ENCODE peak calls at places on chromosomes 7 and 10, in four cellular contexts. One of them, this sample, is unnamed.

GRCh38 chr10:59585046-59585700 is 124.5 kb downstream of the SLC16A9 start:
- DNase-seq in stimulated activated CD8-positive, alpha-beta memory T cell treated with anti-CD3 and anti-CD28 coated beads, Interleukin-4, amount 100 ng/mL, for 4 hours: no peak
- DNase-seq in PC-3: peak
- DNase-seq in HFFc6: no peak
- DNase-seq in this sample: no peak

GRCh38 chr7:149385195-149385955 is 75.5 kb downstream of the ZNF777 start:
- DNase-seq in stimulated activated CD8-positive, alpha-beta memory T cell treated with anti-CD3 and anti-CD28 coated beads, Interleukin-4, amount 100 ng/mL, for 4 hours: no peak
- DNase-seq in PC-3: no peak
- DNase-seq in HFFc6: no peak
- DNase-seq in this sample: no peak

GRCh38 chr10:23390809-23391208 is 46.2 kb upstream of the C10orf67 start:
- DNase-seq in stimulated activated CD8-positive, alpha-beta memory T cell treated with anti-CD3 and anti-CD28 coated beads, Interleukin-4, amount 100 ng/mL, for 4 hours: no peak
- DNase-seq in PC-3: no peak
- DNase-seq in HFFc6: no peak
- DNase-seq in this sample: no peak

GRCh38 chr7:53218730-53219504 is 183.5 kb downstream of the POM121L12 start:
- DNase-seq in stimulated activated CD8-positive, alpha-beta memory T cell treated with anti-CD3 and anti-CD28 coated beads, Interleukin-4, amount 100 ng/mL, for 4 hours: no peak
- DNase-seq in PC-3: no peak
- DNase-seq in HFFc6: no peak
- DNase-seq in this sample: no peak

GRCh38 chr10:132199854-132200311 is 13.1 kb downstream of the DPYSL4 start:
- DNase-seq in stimulated activated CD8-positive, alpha-beta memory T cell treated with anti-CD3 and anti-CD28 coated beads, Interleukin-4, amount 100 ng/mL, for 4 hours: no peak
- DNase-seq in PC-3: no peak
- DNase-seq in HFFc6: no peak
- DNase-seq in this sample: no peak

GRCh38 chr10:78774999-78775711 is 293.6 kb upstream of the ZMIZ1 start:
- DNase-seq in stimulated activated CD8-positive, alpha-beta memory T cell treated with anti-CD3 and anti-CD28 coated beads, Interleukin-4, amount 100 ng/mL, for 4 hours: no peak
- DNase-seq in PC-3: no peak
- DNase-seq in HFFc6: no peak
- DNase-seq in this sample: peak

GRCh38 chr7:37663693-37664092 is 19.9 kb upstream of the GPR141 start:
- DNase-seq in stimulated activated CD8-positive, alpha-beta memory T cell treated with anti-CD3 and anti-CD28 coated beads, Interleukin-4, amount 100 ng/mL, for 4 hours: no peak
- DNase-seq in PC-3: no peak
- DNase-seq in HFFc6: no peak
- DNase-seq in this sample: no peak

GRCh38 chr10:122127943-122128342 is 139.0 kb downstream of the TACC2 start:
- DNase-seq in stimulated activated CD8-positive, alpha-beta memory T cell treated with anti-CD3 and anti-CD28 coated beads, Interleukin-4, amount 100 ng/mL, for 4 hours: no peak
- DNase-seq in PC-3: peak
- DNase-seq in HFFc6: no peak
- DNase-seq in this sample: no peak

GRCh38 chr10:73368238-73368637 is 9.6 kb upstream of the CFAP70 start:
- DNase-seq in stimulated activated CD8-positive, alpha-beta memory T cell treated with anti-CD3 and anti-CD28 coated beads, Interleukin-4, amount 100 ng/mL, for 4 hours: no peak
- DNase-seq in PC-3: no peak
- DNase-seq in HFFc6: no peak
- DNase-seq in this sample: no peak

GRCh38 chr10:18368681-18369080 is 228.5 kb downstream of the CACNB2 start:
- DNase-seq in stimulated activated CD8-positive, alpha-beta memory T cell treated with anti-CD3 and anti-CD28 coated beads, Interleukin-4, amount 100 ng/mL, for 4 hours: no peak
- DNase-seq in PC-3: no peak
- DNase-seq in HFFc6: no peak
- DNase-seq in this sample: no peak

GRCh38 chr7:19982841-19983835 is 209.7 kb upstream of the TMEM196 start:
- DNase-seq in stimulated activated CD8-positive, alpha-beta memory T cell treated with anti-CD3 and anti-CD28 coated beads, Interleukin-4, amount 100 ng/mL, for 4 hours: no peak
- DNase-seq in PC-3: peak
- DNase-seq in HFFc6: peak
- DNase-seq in this sample: no peak

GRCh38 chr10:1576467-1577259 is 160.7 kb downstream of the ADARB2 start:
- DNase-seq in stimulated activated CD8-positive, alpha-beta memory T cell treated with anti-CD3 and anti-CD28 coated beads, Interleukin-4, amount 100 ng/mL, for 4 hours: no peak
- DNase-seq in PC-3: no peak
- DNase-seq in HFFc6: no peak
- DNase-seq in this sample: no peak

GRCh38 chr7:134954197-134955082 is 31.9 kb upstream of the AGBL3 start:
- DNase-seq in stimulated activated CD8-positive, alpha-beta memory T cell treated with anti-CD3 and anti-CD28 coated beads, Interleukin-4, amount 100 ng/mL, for 4 hours: no peak
- DNase-seq in PC-3: peak
- DNase-seq in HFFc6: no peak
- DNase-seq in this sample: no peak

GRCh38 chr10:31129261-31129660 is 97.6 kb upstream of the ZNF438 start:
- DNase-seq in stimulated activated CD8-positive, alpha-beta memory T cell treated with anti-CD3 and anti-CD28 coated beads, Interleukin-4, amount 100 ng/mL, for 4 hours: no peak
- DNase-seq in PC-3: peak
- DNase-seq in HFFc6: peak
- DNase-seq in this sample: no peak

GRCh38 chr10:75466016-75466415 is 34.6 kb downstream of the LRMDA start:
- DNase-seq in stimulated activated CD8-positive, alpha-beta memory T cell treated with anti-CD3 and anti-CD28 coated beads, Interleukin-4, amount 100 ng/mL, for 4 hours: no peak
- DNase-seq in PC-3: no peak
- DNase-seq in HFFc6: no peak
- DNase-seq in this sample: no peak

GRCh38 chr7:583410-584121 is 63.9 kb upstream of the PDGFA start:
- DNase-seq in stimulated activated CD8-positive, alpha-beta memory T cell treated with anti-CD3 and anti-CD28 coated beads, Interleukin-4, amount 100 ng/mL, for 4 hours: no peak
- DNase-seq in PC-3: no peak
- DNase-seq in HFFc6: no peak
- DNase-seq in this sample: no peak

GRCh38 chr10:49634053-49634660 is 20.3 kb downstream of the CHAT start:
- DNase-seq in stimulated activated CD8-positive, alpha-beta memory T cell treated with anti-CD3 and anti-CD28 coated beads, Interleukin-4, amount 100 ng/mL, for 4 hours: no peak
- DNase-seq in PC-3: no peak
- DNase-seq in HFFc6: no peak
- DNase-seq in this sample: no peak

GRCh38 chr7:69684955-69685631 is 86.8 kb downstream of the AUTS2 start:
- DNase-seq in stimulated activated CD8-positive, alpha-beta memory T cell treated with anti-CD3 and anti-CD28 coated beads, Interleukin-4, amount 100 ng/mL, for 4 hours: no peak
- DNase-seq in PC-3: no peak
- DNase-seq in HFFc6: no peak
- DNase-seq in this sample: no peak

GRCh38 chr7:30012757-30013156 is 13.7 kb downstream of the FKBP14 start:
- DNase-seq in stimulated activated CD8-positive, alpha-beta memory T cell treated with anti-CD3 and anti-CD28 coated beads, Interleukin-4, amount 100 ng/mL, for 4 hours: no peak
- DNase-seq in PC-3: peak
- DNase-seq in HFFc6: no peak
- DNase-seq in this sample: no peak

GRCh38 chr10:120517881-120518484 is 61.0 kb downstream of the PLPP4 start:
- DNase-seq in stimulated activated CD8-positive, alpha-beta memory T cell treated with anti-CD3 and anti-CD28 coated beads, Interleukin-4, amount 100 ng/mL, for 4 hours: no peak
- DNase-seq in PC-3: peak
- DNase-seq in HFFc6: no peak
- DNase-seq in this sample: no peak

GRCh38 chr7:10704653-10705052 is 269.0 kb upstream of the PHF14 start:
- DNase-seq in stimulated activated CD8-positive, alpha-beta memory T cell treated with anti-CD3 and anti-CD28 coated beads, Interleukin-4, amount 100 ng/mL, for 4 hours: no peak
- DNase-seq in PC-3: no peak
- DNase-seq in HFFc6: no peak
- DNase-seq in this sample: no peak

GRCh38 chr7:26153246-26153822 is 1.3 kb downstream of the NFE2L3 start:
- DNase-seq in stimulated activated CD8-positive, alpha-beta memory T cell treated with anti-CD3 and anti-CD28 coated beads, Interleukin-4, amount 100 ng/mL, for 4 hours: no peak
- DNase-seq in PC-3: peak
- DNase-seq in HFFc6: no peak
- DNase-seq in this sample: no peak

GRCh38 chr7:77838929-77839491 is 40.4 kb downstream of the PHTF2 start:
- DNase-seq in stimulated activated CD8-positive, alpha-beta memory T cell treated with anti-CD3 and anti-CD28 coated beads, Interleukin-4, amount 100 ng/mL, for 4 hours: no peak
- DNase-seq in PC-3: no peak
- DNase-seq in HFFc6: no peak
- DNase-seq in this sample: no peak

GRCh38 chr7:12415072-12415471 is 11.4 kb upstream of the VWDE start:
- DNase-seq in stimulated activated CD8-positive, alpha-beta memory T cell treated with anti-CD3 and anti-CD28 coated beads, Interleukin-4, amount 100 ng/mL, for 4 hours: no peak
- DNase-seq in PC-3: no peak
- DNase-seq in HFFc6: no peak
- DNase-seq in this sample: no peak

GRCh38 chr10:107166378-107166777 is 1.9 kb upstream of the SORCS1 start:
- DNase-seq in stimulated activated CD8-positive, alpha-beta memory T cell treated with anti-CD3 and anti-CD28 coated beads, Interleukin-4, amount 100 ng/mL, for 4 hours: no peak
- DNase-seq in PC-3: peak
- DNase-seq in HFFc6: no peak
- DNase-seq in this sample: no peak

GRCh38 chr10:71799785-71800453 is 26.6 kb upstream of the VSIR start:
- DNase-seq in stimulated activated CD8-positive, alpha-beta memory T cell treated with anti-CD3 and anti-CD28 coated beads, Interleukin-4, amount 100 ng/mL, for 4 hours: no peak
- DNase-seq in PC-3: no peak
- DNase-seq in HFFc6: no peak
- DNase-seq in this sample: no peak